ENCODE peak calls at places on chromosomes 3 and 15, in eight cellular contexts. T, J, M, G, B, C, S and U are unnamed samples.

GRCh38 chr3:40615110-40615915 is 90.6 kb downstream of the ZNF621 start:
- DNase-seq in C (no peak), B (no peak), T (no peak), J (no peak), M (no peak), S (peak), G (no peak), U (no peak)

GRCh38 chr3:24067483-24067882 is 122.4 kb downstream of the NR1D2 start:
- DNase-seq in C (no peak), G (no peak), M (no peak), T (no peak), S (no peak), J (no peak), B (no peak), U (no peak)

GRCh38 chr3:166123576-166123975 is 286.4 kb upstream of the BCHE start:
- DNase-seq in M (no peak), C (no peak), J (no peak), G (no peak), S (no peak), T (no peak), B (no peak), U (no peak)

GRCh38 chr3:56787784-56788256 is 13.9 kb downstream of the ARHGEF3 start:
- DNase-seq in S (no peak), G (no peak), C (no peak), J (no peak), M (no peak), T (no peak), B (no peak), U (no peak)

GRCh38 chr15:72796515-72797337 is 13.2 kb upstream of the ADPGK start:
- DNase-seq in S (no peak), C (no peak), T (peak), J (no peak), B (peak), G (peak), M (peak), U (no peak)

GRCh38 chr3:127192576-127193232 is at the start of gene PRR23E:
- DNase-seq in M (no peak), G (no peak), C (no peak), S (no peak), J (no peak), B (no peak), T (peak), U (peak)

GRCh38 chr15:26433818-26434217 is 339.0 kb downstream of the GABRB3 start:
- DNase-seq in T (no peak), M (no peak), B (peak), J (no peak), S (no peak), G (no peak), C (no peak), U (no peak)

GRCh38 chr3:129609591-129610169 is 3.2 kb upstream of the PLXND1 start:
- DNase-seq in S (no peak), J (no peak), C (no peak), B (no peak), G (no peak), M (no peak), T (no peak), U (no peak)

GRCh38 chr3:187677604-187678003 is 7.4 kb upstream of the SST start:
- DNase-seq in S (peak), G (no peak), B (no peak), M (no peak), C (no peak), T (no peak), J (no peak), U (no peak)

GRCh38 chr15:39828374-39828931 is 45.8 kb upstream of the FSIP1 start:
- DNase-seq in G (peak), T (no peak), M (no peak), S (no peak), J (peak), C (no peak), B (no peak), U (no peak)

GRCh38 chr15:29970402-29970695 is 112.4 kb upstream of the GOLGA8J start:
- DNase-seq in M (peak), J (no peak), G (no peak), S (no peak), T (no peak), C (no peak), B (no peak), U (no peak)

GRCh38 chr3:140601881-140602280 is 76.0 kb upstream of the TRIM42 start:
- DNase-seq in B (no peak), C (no peak), J (no peak), G (no peak), M (no peak), S (no peak), T (no peak), U (no peak)

GRCh38 chr3:186413615-186414415 is 51.8 kb upstream of the DGKG start:
- DNase-seq in J (peak), G (peak), S (peak), B (peak), T (peak), M (no peak), C (peak), U (peak)
- H3K4me3 ChIP-seq in J (peak), G (peak), S (peak), B (peak), T (peak), M (peak), C (peak), U (peak)

DNA sequence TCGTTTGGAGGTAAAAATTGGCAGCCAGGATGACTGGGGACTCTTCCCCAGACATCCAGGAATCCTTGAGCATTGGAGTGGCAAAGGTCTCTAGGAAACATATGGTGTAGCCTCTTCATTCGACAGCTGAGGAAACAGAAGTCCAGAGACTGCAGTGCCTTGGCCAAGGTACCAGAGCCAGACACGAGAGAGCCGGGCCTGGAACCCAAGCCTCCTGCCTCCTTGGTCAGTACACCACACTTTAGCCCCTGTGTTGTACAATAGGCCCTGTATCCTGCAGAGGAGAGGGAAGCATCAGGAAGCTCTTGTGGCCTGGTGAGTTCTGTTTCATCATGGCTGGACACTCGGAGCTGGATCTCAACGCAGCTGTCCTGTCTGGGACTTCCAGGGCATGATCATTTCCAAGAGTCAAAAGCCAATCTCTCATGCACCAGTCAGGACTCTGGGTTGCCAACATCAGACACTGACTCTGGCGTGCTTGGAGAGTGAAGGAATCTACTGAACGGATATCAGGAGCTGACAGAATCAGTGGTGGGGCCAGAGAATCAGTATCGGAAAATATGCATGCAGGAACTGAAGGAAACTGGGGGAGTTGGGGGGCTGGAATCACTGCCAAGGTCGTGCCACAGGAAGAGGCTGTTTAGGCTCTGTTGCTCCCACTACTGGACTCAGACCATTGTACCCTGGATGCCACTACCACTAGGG is 6.4 kb upstream of the MINAR1 start:
- DNase-seq in G (no peak), J (no peak), B (no peak), M (no peak), C (no peak), T (no peak), S (peak), U (no peak)
- TF ChIP-seq POLR2A in G (no peak), J (no peak), B (no peak), M (no peak), C (no peak), T (no peak), S (no peak), U (no peak)

DNA sequence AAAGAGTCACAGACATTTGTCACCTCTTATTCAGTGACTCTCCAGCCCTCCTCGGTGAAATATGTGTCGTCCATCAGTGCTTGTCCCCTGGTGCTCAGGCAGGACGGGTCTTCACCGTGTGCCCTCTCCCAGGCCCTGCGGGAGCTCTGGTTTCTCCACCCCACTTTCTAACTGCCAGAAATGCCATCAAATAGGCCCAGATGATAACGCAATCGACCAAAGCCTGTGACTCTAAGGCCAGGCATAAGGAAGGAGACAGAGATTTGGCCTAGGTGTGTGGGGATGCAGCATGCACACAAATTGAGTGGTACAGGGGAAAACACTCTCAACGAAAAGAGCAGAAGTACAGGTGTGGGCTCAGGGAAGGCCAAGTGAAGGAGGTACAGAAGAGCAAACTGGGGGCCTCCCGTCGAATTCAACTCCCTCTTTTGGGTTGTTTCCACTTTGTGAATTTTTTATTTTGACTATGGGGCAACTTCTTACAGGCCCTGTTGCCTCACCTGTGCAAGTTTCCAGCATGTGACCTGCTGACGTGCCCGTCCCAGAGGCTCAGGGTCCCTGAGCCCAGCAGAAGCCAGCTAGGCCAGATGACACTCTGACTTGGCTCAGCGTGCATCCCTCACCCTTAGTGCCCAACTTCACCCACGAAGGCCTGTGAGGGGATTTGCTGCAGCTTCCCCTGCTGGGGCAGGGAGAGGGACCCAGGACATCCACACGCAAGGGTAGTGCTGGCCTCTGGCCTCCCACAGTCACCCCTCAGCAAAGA is 4.7 kb downstream of the NUP210 start:
- DNase-seq in G (no peak), J (no peak), B (no peak), T (no peak), M (no peak), S (no peak), C (no peak), U (no peak)
- H3K4me3 ChIP-seq in G (no peak), J (no peak), B (no peak), T (no peak), M (no peak), S (no peak), C (no peak), U (no peak)

GRCh38 chr3:13353936-13354542 is 66.1 kb downstream of the NUP210 start:
- DNase-seq in C (no peak), B (no peak), M (peak), J (no peak), S (no peak), T (no peak), G (no peak), U (no peak)

GRCh38 chr3:13359916-13360315 is 60.2 kb downstream of the NUP210 start:
- DNase-seq in M (no peak), G (no peak), J (no peak), C (no peak), T (no peak), S (no peak), B (no peak), U (no peak)

GRCh38 chr3:13352621-13353131 is 67.4 kb downstream of the NUP210 start:
- DNase-seq in J (no peak), M (no peak), B (no peak), C (no peak), G (no peak), T (no peak), S (no peak), U (no peak)

GRCh38 chr3:13358051-13358450 is 62.1 kb downstream of the NUP210 start:
- DNase-seq in T (no peak), M (no peak), S (no peak), B (no peak), G (no peak), C (no peak), J (no peak), U (no peak)

DNA sequence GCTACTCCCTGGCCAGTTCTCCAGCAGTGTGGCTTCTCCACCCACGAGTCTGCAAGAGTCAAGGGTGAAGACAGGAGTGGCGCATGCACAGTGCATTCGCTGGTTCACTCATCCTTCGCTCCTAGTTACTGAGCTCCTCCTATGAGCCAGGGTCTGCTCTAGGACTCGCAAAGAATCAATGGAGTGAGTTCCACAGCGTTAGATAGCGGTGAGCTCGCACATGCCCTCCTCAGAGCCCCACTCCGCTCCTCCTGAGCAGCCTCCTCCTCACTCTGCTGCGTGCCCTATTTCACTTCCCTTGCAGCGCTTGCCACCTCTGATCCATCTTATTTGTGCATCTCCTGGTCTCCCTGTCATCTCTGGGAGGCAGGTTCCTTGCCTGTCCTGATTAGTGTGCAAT is 63.0 kb downstream of the NUP210 start:
- DNase-seq in S (no peak), J (no peak), T (no peak), B (no peak), G (no peak), M (no peak), C (no peak), U (no peak)
- TF ChIP-seq POLR2A in S (no peak), J (no peak), T (no peak), B (no peak), G (no peak), M (no peak), C (no peak), U (no peak)

GRCh38 chr3:65597225-65597951 is 441.3 kb downstream of the MAGI1 start:
- DNase-seq in C (no peak), J (no peak), M (no peak), B (peak), S (no peak), G (no peak), T (peak), U (peak)
- H3K4me3 ChIP-seq in C (peak), J (peak), M (no peak), B (peak), S (peak), G (no peak), T (peak), U (peak)

DNA sequence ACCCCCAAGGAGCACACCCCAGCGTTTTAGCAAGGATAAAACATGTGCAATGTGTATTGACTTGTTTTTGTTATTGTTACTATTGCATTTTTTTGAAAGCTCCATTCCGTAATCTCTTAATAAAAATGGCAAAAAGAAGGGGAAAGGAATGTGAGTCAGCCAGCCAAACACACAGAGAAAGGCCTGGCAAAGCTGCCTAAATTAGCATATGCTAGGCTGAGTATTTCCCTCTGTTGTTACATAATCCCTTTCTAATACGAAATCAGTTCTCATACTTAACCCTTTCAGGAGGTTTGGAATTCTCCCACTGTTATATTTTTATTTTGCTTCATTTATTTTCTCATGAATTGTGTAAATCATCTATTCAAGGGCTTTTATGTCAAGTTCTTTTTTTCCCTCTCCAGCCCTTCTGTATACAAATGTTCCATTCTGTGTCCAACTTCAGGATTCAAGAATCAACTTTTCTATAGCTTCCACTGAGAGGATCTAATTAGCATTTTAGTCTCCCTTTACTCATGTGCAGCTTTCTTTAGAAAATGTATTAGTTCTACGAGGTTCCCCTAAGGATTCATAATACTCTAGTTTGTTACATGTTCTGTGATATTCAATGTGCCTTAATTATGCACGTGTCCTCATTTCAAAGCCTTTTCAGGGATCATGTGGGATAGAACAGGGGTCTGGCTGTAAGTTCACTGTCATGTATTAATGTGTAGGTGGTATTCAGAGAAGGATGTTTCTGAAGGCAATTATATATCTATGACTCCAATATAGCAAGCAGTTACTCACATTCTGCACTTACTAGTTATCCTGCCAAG is 9.2 kb downstream of the CADM2 start:
- DNase-seq in J (no peak), B (no peak), S (no peak), T (no peak), G (no peak), C (no peak), M (no peak), U (no peak)
- TF ChIP-seq POLR2A in J (no peak), B (no peak), S (no peak), T (no peak), G (no peak), C (no peak), M (no peak), U (no peak)

DNA sequence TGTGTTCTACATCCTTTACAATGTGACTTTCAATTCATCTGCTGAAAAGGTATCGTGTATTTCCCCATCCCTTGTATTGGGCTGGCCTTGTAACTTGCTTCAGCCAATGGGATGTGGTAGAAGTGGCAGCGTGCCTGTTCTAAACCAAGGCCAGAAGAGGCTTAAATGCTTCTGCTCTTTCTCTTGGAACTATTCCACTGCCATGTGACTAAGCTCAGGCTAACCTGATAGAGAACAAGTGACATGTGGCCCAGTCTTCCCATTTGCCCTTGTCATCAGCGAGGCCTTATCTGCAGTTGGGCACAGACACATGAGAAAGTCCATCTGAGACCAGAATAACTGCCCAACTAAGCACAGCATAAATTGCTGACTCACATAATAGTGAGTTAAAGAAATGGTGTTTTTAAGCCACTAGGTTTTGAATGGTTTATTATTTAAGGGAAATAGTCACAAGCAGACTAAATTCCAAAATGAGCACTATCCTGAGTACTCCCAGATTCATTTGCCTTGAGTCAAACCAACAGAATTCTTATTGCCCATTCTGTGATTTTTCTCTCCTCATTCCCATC is 230.2 kb downstream of the CPNE4 start:
- DNase-seq in B (peak), T (no peak), S (peak), G (no peak), J (no peak), C (no peak), M (no peak), U (no peak)
- H3K4me3 ChIP-seq in B (peak), T (no peak), S (no peak), G (no peak), J (no peak), C (no peak), M (no peak), U (no peak)

DNA sequence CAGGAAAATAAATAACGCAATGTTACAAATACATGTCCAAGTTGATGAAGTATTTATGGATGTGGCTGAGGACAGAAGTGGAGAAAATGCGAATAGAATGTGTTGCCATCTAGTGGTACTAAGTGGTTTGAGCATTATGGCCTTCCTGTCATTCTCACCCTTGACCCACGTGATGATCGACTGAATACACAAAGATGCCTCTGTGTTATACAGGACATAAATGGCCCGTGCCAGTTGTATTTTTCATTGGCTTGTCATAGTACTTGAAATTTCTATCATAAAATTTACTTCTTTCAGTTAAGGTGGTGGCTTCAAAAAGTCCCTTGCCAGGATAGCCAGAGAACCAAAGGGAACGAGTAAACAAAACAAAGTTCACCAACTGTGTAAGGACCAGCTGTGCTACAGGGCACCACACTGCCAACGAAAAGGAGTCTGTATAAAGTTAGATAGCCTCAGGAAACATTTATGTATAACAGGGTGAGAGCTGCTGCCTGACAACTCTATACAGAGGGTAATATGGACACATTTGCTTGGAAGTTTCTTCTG is 103.7 kb downstream of the MYH15 start:
- DNase-seq in S (no peak), J (no peak), M (peak), G (no peak), C (no peak), B (no peak), T (no peak), U (no peak)
- TF ChIP-seq POLR2A in S (no peak), J (no peak), M (no peak), G (no peak), C (no peak), B (no peak), T (no peak), U (no peak)

DNA sequence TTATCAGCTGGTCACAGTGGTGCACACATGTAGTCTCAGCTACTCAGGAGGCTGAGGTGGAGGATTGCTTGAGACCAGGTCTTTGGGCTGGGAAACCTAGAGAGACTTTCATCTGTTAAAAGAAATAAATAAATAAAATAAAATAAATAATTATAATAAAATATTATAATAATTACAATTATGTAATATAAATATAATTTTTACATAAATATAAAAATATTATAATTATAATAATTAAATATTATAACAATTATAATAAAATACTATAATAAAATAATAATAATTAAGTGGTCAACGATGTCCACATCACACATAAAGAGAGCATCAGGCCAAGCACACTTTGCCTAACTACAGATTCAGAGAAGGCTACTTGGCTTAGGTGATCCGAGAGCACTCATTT is 14.6 kb downstream of the QRICH1 start:
- DNase-seq in M (no peak), J (no peak), T (no peak), B (no peak), C (no peak), S (no peak), G (no peak), U (no peak)
- H3K4me3 ChIP-seq in M (no peak), J (no peak), T (no peak), B (no peak), C (no peak), S (no peak), G (no peak), U (no peak)